ENCODE peak calls at places on chromosome 13, in seven cellular contexts. D is aorta; H is adrenal gland; V is CD4-positive, CD25-positive, alpha-beta regulatory T cell; Z is GM23248; J is AG04449; S is epithelial cell of esophagus. N is an unnamed sample.

GRCh38 chr13:72168126-72168525 is 301.1 kb upstream of the DACH1 start:
- DNase-seq in D (no peak), H (no peak), V (no peak), Z (no peak), J (no peak), S (no peak), N (no peak)

GRCh38 chr13:27783111-27783510 is 9.2 kb upstream of the GSX1 start:
- DNase-seq in D (no peak), H (no peak), V (no peak), Z (peak), J (no peak), S (peak), N (no peak)

GRCh38 chr13:24670927-24671326 is 9.3 kb upstream of the ATP12A start:
- DNase-seq in D (no peak), H (no peak), V (no peak), Z (peak), J (no peak), S (no peak), N (peak)

GRCh38 chr13:81639984-81640582 is 1299.2 kb upstream of the SPRY2 start:
- DNase-seq in D (no peak), H (no peak), V (no peak), Z (no peak), J (no peak), S (peak), N (peak)

GRCh38 chr13:40776681-40777165 is 5.7 kb upstream of the MRPS31 start:
- DNase-seq in D (no peak), H (no peak), V (peak), Z (peak), J (no peak), S (peak), N (peak)

GRCh38 chr13:99895999-99896695 is 75.4 kb downstream of the ZIC5 start:
- DNase-seq in D (no peak), H (no peak), V (no peak), Z (no peak), J (no peak), S (no peak), N (no peak)

GRCh38 chr13:25329706-25330105 is 28.3 kb downstream of the NUP58 start:
- DNase-seq in D (no peak), H (no peak), V (no peak), Z (peak), J (no peak), S (peak), N (peak)

GRCh38 chr13:95698047-95698749 is 21.3 kb downstream of the DNAJC3 start:
- DNase-seq in D (no peak), H (no peak), V (no peak), Z (peak), J (no peak), S (peak), N (no peak)

GRCh38 chr13:25295228-25295627 is 6.2 kb upstream of the NUP58 start:
- DNase-seq in D (no peak), H (no peak), V (no peak), Z (no peak), J (no peak), S (peak), N (no peak)

GRCh38 chr13:35388979-35389378 is 87.5 kb downstream of the MAB21L1 start:
- DNase-seq in D (no peak), H (no peak), V (no peak), Z (peak), J (no peak), S (no peak), N (no peak)

GRCh38 chr13:111977184-111977516 is 89.8 kb upstream of the SOX1 start:
- DNase-seq in D (no peak), H (no peak), V (no peak), Z (no peak), J (no peak), S (no peak), N (no peak)

GRCh38 chr13:40103864-40104263 is 448.4 kb downstream of the COG6 start:
- DNase-seq in D (no peak), H (no peak), V (no peak), Z (no peak), J (no peak), S (peak), N (no peak)

GRCh38 chr13:112141643-112142400 is 74.9 kb downstream of the SOX1 start:
- DNase-seq in D (no peak), H (no peak), V (no peak), Z (no peak), J (no peak), S (no peak), N (no peak)

GRCh38 chr13:102317593-102317992 is 84.3 kb downstream of the FGF14 start:
- DNase-seq in D (peak), H (peak), V (no peak), Z (peak), J (no peak), S (no peak), N (no peak)

GRCh38 chr13:40518481-40518882 is 148.0 kb downstream of the FOXO1 start:
- DNase-seq in D (no peak), H (no peak), V (no peak), Z (no peak), J (no peak), S (peak), N (no peak)

GRCh38 chr13:100875392-100876043 is 200.9 kb upstream of the TMTC4 start:
- DNase-seq in D (no peak), H (no peak), V (no peak), Z (peak), J (peak), S (peak), N (peak)

GRCh38 chr13:112254061-112254818 is 121.9 kb upstream of the SPACA7 start:
- DNase-seq in D (no peak), H (no peak), V (no peak), Z (no peak), J (no peak), S (no peak), N (no peak)

GRCh38 chr13:75318138-75318833 is 163.7 kb downstream of the TBC1D4 start:
- DNase-seq in D (no peak), H (no peak), V (no peak), Z (no peak), J (no peak), S (no peak), N (no peak)

GRCh38 chr13:109755997-109756396 is 30.4 kb downstream of the IRS2 start:
- DNase-seq in D (no peak), H (peak), V (no peak), Z (no peak), J (no peak), S (no peak), N (no peak)

GRCh38 chr13:85864963-85865530 is 65.8 kb upstream of the SLITRK6 start:
- DNase-seq in D (no peak), H (no peak), V (no peak), Z (peak), J (no peak), S (peak), N (peak)

GRCh38 chr13:94599877-94600276 is 1.8 kb upstream of the GPR180 start:
- DNase-seq in D (no peak), H (no peak), V (no peak), Z (no peak), J (no peak), S (no peak), N (no peak)

GRCh38 chr13:94596575-94596971 is 621 bp upstream of the TGDS start:
- DNase-seq in D (peak), H (no peak), V (no peak), Z (no peak), J (no peak), S (no peak), N (no peak)

GRCh38 chr13:94602467-94602866 is 810 bp downstream of the GPR180 start:
- DNase-seq in D (no peak), H (no peak), V (no peak), Z (no peak), J (no peak), S (no peak), N (no peak)

GRCh38 chr13:94598281-94598680 is 2.3 kb upstream of the TGDS start:
- DNase-seq in D (no peak), H (no peak), V (no peak), Z (no peak), J (no peak), S (no peak), N (no peak)

GRCh38 chr13:94601446-94602431 is at the start of gene GPR180:
- DNase-seq in D (peak), H (peak), V (peak), Z (peak), J (peak), S (peak), N (peak)
- H3K4me3 ChIP-seq in D (peak), H (peak), V (peak), Z (peak), J (peak), S (peak), N (peak)

DNA sequence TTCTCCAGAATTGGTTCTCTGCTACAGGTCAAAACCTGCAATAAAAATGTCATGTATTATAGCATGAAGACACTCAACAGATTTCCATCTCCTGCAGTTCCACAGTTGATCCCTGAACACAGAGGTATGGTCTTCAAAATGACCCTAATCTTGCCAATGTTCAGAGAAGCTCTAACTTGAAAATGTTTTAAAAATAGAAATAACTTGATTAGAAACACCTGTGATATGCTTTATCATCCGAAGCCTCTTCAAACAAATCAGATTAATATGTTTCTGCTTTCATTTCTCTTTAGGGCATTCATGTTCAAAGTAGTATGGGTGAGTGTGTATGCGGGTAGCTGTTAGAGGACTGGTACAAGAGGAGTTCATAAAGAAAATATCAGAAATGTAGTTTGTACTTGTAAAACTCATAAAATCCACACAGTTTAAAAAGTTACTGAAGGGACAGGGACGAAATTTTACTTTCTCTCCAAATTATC is 60.4 kb downstream of the KCNRG start:
- DNase-seq in D (no peak), H (no peak), V (no peak), Z (no peak), J (no peak), S (no peak), N (no peak)
- H3K4me3 ChIP-seq in D (peak), H (no peak), V (peak), Z (peak), J (no peak), S (no peak), N (peak)

GRCh38 chr13:50512602-50513527 is 330.6 kb downstream of the DLEU7 start:
- DNase-seq in D (peak), H (peak), V (no peak), Z (peak), J (no peak), S (no peak), N (peak)

GRCh38 chr13:50514249-50514648 is 329.2 kb downstream of the DLEU7 start:
- DNase-seq in D (no peak), H (no peak), V (no peak), Z (no peak), J (no peak), S (no peak), N (no peak)

GRCh38 chr13:50511877-50512332 is 331.6 kb downstream of the DLEU7 start:
- DNase-seq in D (no peak), H (no peak), V (no peak), Z (no peak), J (no peak), S (no peak), N (peak)

GRCh38 chr13:50509771-50510441 is 333.6 kb downstream of the DLEU7 start:
- DNase-seq in D (no peak), H (no peak), V (no peak), Z (peak), J (no peak), S (peak), N (peak)

GRCh38 chr13:50513528-50513863 is 330.0 kb downstream of the DLEU7 start:
- DNase-seq in D (no peak), H (no peak), V (no peak), Z (no peak), J (no peak), S (no peak), N (no peak)
- H3K4me3 ChIP-seq in D (no peak), H (no peak), V (no peak), Z (no peak), J (no peak), S (no peak), N (no peak)

GRCh38 chr13:32254416-32254815 is 60.7 kb downstream of the ZAR1L start:
- DNase-seq in D (no peak), H (no peak), V (no peak), Z (peak), J (no peak), S (no peak), N (no peak)
- H3K4me3 ChIP-seq in D (peak), H (no peak), V (no peak), Z (no peak), J (no peak), S (no peak), N (no peak)

DNA sequence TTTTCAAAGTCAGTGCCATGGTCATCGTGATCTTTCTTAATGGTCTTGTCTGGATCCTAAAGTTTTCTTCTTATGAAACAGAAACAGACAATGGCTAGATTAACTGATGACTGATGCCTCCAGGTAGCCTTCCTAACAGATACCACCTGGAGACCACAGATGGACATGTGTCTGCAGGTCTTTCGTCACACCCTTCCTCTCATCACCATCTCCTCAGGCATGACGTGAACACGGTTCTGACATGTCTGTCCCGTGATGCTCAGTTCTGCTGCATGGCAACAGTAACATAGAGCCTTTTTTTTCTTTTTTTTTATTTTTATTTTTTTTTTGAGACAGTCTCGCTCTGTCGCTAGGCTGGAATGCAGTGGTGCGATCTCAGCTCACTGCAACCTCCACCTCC is 13.1 kb upstream of the LAMP1 start:
- DNase-seq in D (no peak), H (no peak), V (no peak), Z (peak), J (no peak), S (peak), N (no peak)
- H3K4me3 ChIP-seq in D (no peak), H (no peak), V (no peak), Z (no peak), J (no peak), S (no peak), N (no peak)

GRCh38 chr13:108190897-108191296 is 24.4 kb downstream of the LIG4 start:
- DNase-seq in D (no peak), H (no peak), V (no peak), Z (no peak), J (no peak), S (no peak), N (no peak)

GRCh38 chr13:108185218-108185617 is 30.1 kb downstream of the LIG4 start:
- DNase-seq in D (no peak), H (no peak), V (no peak), Z (no peak), J (no peak), S (no peak), N (no peak)

GRCh38 chr13:108193806-108194205 is 21.5 kb downstream of the LIG4 start:
- DNase-seq in D (no peak), H (no peak), V (no peak), Z (no peak), J (no peak), S (peak), N (no peak)

GRCh38 chr13:108182652-108183051 is 32.7 kb downstream of the LIG4 start:
- DNase-seq in D (no peak), H (no peak), V (no peak), Z (no peak), J (no peak), S (no peak), N (no peak)

DNA sequence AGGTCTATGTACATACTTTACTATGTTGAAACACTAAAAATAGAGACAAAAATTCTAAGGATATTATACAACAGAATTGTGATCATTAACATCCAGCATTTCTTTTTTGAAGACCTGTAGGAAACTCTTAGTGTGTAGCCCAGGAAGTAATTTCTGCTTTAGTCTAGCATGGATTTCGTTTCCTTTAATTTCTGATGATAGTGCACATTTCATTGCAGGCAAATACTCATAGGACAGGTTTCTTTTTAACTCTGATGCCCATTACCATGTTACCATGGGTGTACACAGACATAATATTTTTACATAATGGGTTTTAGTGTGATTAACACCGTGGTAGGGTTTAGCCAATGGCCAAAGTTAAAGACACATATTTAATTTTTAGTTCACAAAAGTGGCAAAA is 27.1 kb downstream of the LIG4 start:
- DNase-seq in D (no peak), H (no peak), V (no peak), Z (no peak), J (no peak), S (no peak), N (no peak)
- H3K4me3 ChIP-seq in D (no peak), H (no peak), V (no peak), Z (no peak), J (no peak), S (no peak), N (no peak)

GRCh38 chr13:46893221-46893620 is 3.6 kb downstream of the HTR2A start:
- DNase-seq in D (no peak), H (no peak), V (no peak), Z (peak), J (no peak), S (no peak), N (no peak)

GRCh38 chr13:46893820-46894533 is 2.9 kb downstream of the HTR2A start:
- DNase-seq in D (peak), H (peak), V (peak), Z (peak), J (no peak), S (peak), N (peak)

GRCh38 chr13:46896346-46897138 is at the start of gene HTR2A:
- DNase-seq in D (peak), H (no peak), V (no peak), Z (peak), J (no peak), S (peak), N (peak)

GRCh38 chr13:46899801-46900200 is 2.9 kb upstream of the HTR2A start:
- DNase-seq in D (no peak), H (no peak), V (no peak), Z (no peak), J (no peak), S (no peak), N (no peak)

DNA sequence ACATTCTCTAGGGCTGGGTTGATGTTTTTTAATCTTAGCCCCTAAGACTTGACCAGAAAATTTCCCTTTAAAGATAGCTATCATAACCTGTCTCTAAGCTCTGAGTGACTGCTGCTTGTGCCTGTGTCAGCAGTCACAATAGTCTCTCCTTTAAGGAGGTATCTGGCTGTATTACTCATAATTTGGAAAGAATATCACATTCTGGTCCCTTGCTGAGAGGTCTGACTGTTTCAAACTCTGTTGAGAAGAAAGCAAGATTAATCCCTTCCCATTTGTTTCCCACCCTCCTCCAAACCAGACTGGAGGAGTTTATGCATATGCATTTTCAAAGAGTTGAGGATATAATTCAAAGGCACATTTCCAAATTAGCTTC is 2.3 kb downstream of the HTR2A start:
- DNase-seq in D (no peak), H (no peak), V (no peak), Z (peak), J (no peak), S (no peak), N (no peak)
- H3K4me3 ChIP-seq in D (peak), H (no peak), V (no peak), Z (peak), J (peak), S (no peak), N (no peak)